ENCODE peak calls at places on chromosomes 5 and 9, in ten cellular contexts. A is heart right ventricle, X is heart left ventricle, E is fibroblast of pulmonary artery, T is A673, J is tibial artery, B is AG04450, W is DND-41, Y is psoas muscle, L is neural progenitor cell. H is an unnamed sample.

GRCh38 chr9:131630206-131630831 is 85.0 kb downstream of the PRRT1B start:
- DNase-seq in A (no peak), X (no peak), E (no peak), T (no peak), J (no peak), B (no peak), W (no peak), Y (no peak), L (no peak), H (no peak)

GRCh38 chr9:132797861-132798659 is 80.0 kb downstream of the AK8 start:
- DNase-seq in A (no peak), X (no peak), E (peak), T (no peak), J (peak), B (no peak), W (no peak), Y (no peak), L (no peak), H (peak)

GRCh38 chr9:102054811-102055210 is 316.4 kb upstream of the GRIN3A start:
- DNase-seq in A (no peak), X (no peak), E (no peak), T (no peak), J (no peak), B (no peak), W (no peak), Y (no peak), L (no peak), H (no peak)

GRCh38 chr9:85118990-85119755 is 449.6 kb downstream of the NTRK2 start:
- DNase-seq in A (no peak), X (no peak), E (no peak), T (no peak), J (no peak), B (no peak), W (no peak), Y (no peak), L (no peak), H (peak)

GRCh38 chr5:35826561-35826960 is 30.1 kb upstream of the IL7R start:
- DNase-seq in A (no peak), X (no peak), E (no peak), T (no peak), J (no peak), B (no peak), W (no peak), Y (no peak), L (no peak), H (no peak)

GRCh38 chr9:105973811-105974407 is 279.6 kb downstream of the TMEM38B start:
- DNase-seq in A (no peak), X (no peak), E (peak), T (no peak), J (no peak), B (no peak), W (no peak), Y (no peak), L (peak), H (no peak)

GRCh38 chr5:85049020-85049419 is 664.3 kb upstream of the EDIL3 start:
- DNase-seq in A (no peak), X (no peak), E (peak), T (peak), J (no peak), B (peak), W (no peak), Y (no peak), L (peak), H (peak)

GRCh38 chr5:141806626-141807025 is 71.6 kb downstream of the PCDH1 start:
- DNase-seq in A (no peak), X (no peak), E (no peak), T (no peak), J (no peak), B (no peak), W (no peak), Y (no peak), L (no peak), H (no peak)

GRCh38 chr5:118793652-118794051 is 194.7 kb downstream of the DTWD2 start:
- DNase-seq in A (no peak), X (no peak), E (no peak), T (no peak), J (no peak), B (no peak), W (no peak), Y (no peak), L (no peak), H (no peak)

GRCh38 chr9:12469084-12469483 is 224.1 kb upstream of the TYRP1 start:
- DNase-seq in A (no peak), X (no peak), E (peak), T (no peak), J (no peak), B (no peak), W (no peak), Y (no peak), L (no peak), H (no peak)

GRCh38 chr5:115150512-115150911 is 19.2 kb downstream of the TRIM36 start:
- DNase-seq in A (no peak), X (no peak), E (no peak), T (no peak), J (no peak), B (no peak), W (no peak), Y (no peak), L (no peak), H (no peak)

GRCh38 chr5:1000329-1000728 is 8.3 kb upstream of the NKD2 start:
- DNase-seq in A (peak), X (no peak), E (no peak), T (no peak), J (peak), B (no peak), W (no peak), Y (no peak), L (no peak), H (no peak)

GRCh38 chr9:4289411-4290380 is 10.2 kb downstream of the GLIS3 start:
- DNase-seq in A (no peak), X (no peak), E (no peak), T (no peak), J (no peak), B (no peak), W (no peak), Y (no peak), L (no peak), H (no peak)

GRCh38 chr9:14238044-14238443 is 75.9 kb downstream of the NFIB start:
- DNase-seq in A (no peak), X (no peak), E (no peak), T (no peak), J (no peak), B (no peak), W (no peak), Y (no peak), L (no peak), H (peak)

GRCh38 chr9:127711831-127712274 is 3.6 kb downstream of the PTRH1 start:
- DNase-seq in A (no peak), X (no peak), E (no peak), T (no peak), J (no peak), B (no peak), W (no peak), Y (no peak), L (peak), H (no peak)
- TF ChIP-seq CTCF in A (no peak), X (no peak), E (no peak), T (no peak), J (no peak), B (no peak), W (no peak), Y (no peak), L (peak), H (no peak)

GRCh38 chr9:27005491-27005890 is at the start of gene LRRC19:
- DNase-seq in A (no peak), X (no peak), E (no peak), T (no peak), J (no peak), B (no peak), W (no peak), Y (no peak), L (no peak), H (no peak)
- H3K4me3 ChIP-seq in A (no peak), X (no peak), E (no peak), T (no peak), J (no peak), B (no peak), W (no peak), Y (no peak), L (no peak), H (no peak)

DNA sequence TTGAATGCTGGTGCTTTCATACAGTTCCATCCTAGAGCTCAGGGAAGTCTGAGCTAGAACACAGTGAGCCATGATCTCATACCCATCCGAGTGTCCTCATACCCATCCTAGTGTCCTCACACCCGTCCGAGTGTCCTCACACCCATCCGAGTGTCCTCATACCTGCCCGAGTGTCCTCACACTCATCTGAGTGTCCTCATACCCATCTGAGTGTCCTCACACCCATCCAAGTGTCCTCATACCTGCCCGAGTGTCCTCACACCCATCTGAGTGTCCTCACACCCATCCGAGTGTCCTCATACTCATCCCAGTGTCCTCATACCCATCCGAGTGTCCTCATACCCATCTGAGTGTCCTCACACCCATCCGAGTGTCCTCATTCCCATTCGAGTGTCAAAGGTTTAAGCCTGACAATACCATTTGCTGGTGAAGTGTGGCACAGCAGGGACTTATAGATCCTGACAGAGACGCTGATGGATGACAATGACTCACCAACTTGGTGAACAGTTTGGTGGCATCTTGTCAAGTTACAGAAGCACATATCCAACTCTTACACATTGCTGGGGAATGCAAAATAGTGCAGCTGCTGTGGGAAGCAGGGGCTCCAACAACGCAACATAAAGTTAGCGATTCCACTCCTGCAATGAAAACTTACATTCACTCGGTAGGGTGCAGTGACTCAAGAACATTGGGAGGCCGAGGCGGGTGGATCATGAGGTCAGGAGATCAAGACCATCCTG is 77.0 kb upstream of the COL5A1 start:
- DNase-seq in A (no peak), X (no peak), E (peak), T (peak), J (no peak), B (peak), W (no peak), Y (no peak), L (no peak), H (peak)
- TF ChIP-seq CTCF in A (no peak), X (no peak), E (no peak), T (no peak), J (no peak), B (no peak), W (no peak), Y (no peak), L (no peak), H (no peak)

GRCh38 chr5:139660916-139661814 is 13.0 kb downstream of the CXXC5 start:
- DNase-seq in A (peak), X (peak), E (peak), T (peak), J (peak), B (peak), W (no peak), Y (peak), L (peak), H (peak)
- H3K4me3 ChIP-seq in A (peak), X (peak), E (no peak), T (no peak), J (peak), B (peak), W (no peak), Y (peak), L (no peak), H (peak)

DNA sequence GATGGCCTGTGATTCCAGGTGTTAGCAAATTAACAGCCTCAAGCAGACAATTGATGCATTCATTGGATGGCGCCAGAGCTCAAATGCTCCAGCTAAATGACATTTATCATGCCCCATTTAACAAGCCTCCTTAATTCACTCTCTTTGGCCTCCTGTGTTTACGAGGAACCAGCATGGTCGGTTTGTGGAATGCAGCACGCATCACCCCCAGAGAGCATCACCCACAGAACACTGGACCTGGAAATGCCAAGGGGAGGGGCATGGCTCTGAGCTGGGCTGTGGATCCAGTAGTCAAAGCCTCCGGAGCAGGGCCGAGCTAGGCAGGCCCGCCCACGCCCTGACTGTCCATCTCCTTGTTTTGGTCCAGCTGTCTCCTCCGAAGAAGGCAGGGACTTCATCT is 434.0 kb downstream of the GADD45G start:
- DNase-seq in A (no peak), X (no peak), E (no peak), T (no peak), J (no peak), B (no peak), W (no peak), Y (no peak), L (peak), H (no peak)
- TF ChIP-seq CTCF in A (no peak), X (no peak), E (no peak), T (no peak), J (no peak), B (no peak), W (no peak), Y (no peak), L (no peak), H (no peak)

GRCh38 chr5:111226556-111226955 is 2.4 kb downstream of the CAMK4 start:
- DNase-seq in A (no peak), X (no peak), E (no peak), T (no peak), J (no peak), B (no peak), W (no peak), Y (no peak), L (no peak), H (no peak)
- H3K4me3 ChIP-seq in A (no peak), X (no peak), E (no peak), T (no peak), J (no peak), B (no peak), W (no peak), Y (no peak), L (no peak), H (no peak)

GRCh38 chr5:43039468-43040286 is 442 bp downstream of the ANXA2R start:
- DNase-seq in A (peak), X (peak), E (peak), T (peak), J (peak), B (no peak), W (peak), Y (peak), L (peak), H (peak)
- TF ChIP-seq CTCF in A (peak), X (peak), E (peak), T (peak), J (no peak), B (peak), W (peak), Y (peak), L (peak), H (no peak)

GRCh38 chr9:93461414-93461743 is 8.0 kb upstream of the FAM120AOS start:
- DNase-seq in A (no peak), X (no peak), E (no peak), T (no peak), J (no peak), B (no peak), W (no peak), Y (no peak), L (no peak), H (no peak)

GRCh38 chr9:93458702-93459101 is 5.3 kb upstream of the FAM120AOS start:
- DNase-seq in A (no peak), X (no peak), E (no peak), T (no peak), J (no peak), B (no peak), W (no peak), Y (no peak), L (no peak), H (no peak)

GRCh38 chr9:93459432-93459847 is 6.1 kb upstream of the FAM120AOS start:
- DNase-seq in A (peak), X (no peak), E (no peak), T (no peak), J (no peak), B (no peak), W (peak), Y (no peak), L (no peak), H (no peak)

GRCh38 chr9:93461810-93462209 is 8.4 kb upstream of the FAM120AOS start:
- DNase-seq in A (no peak), X (no peak), E (no peak), T (no peak), J (no peak), B (no peak), W (no peak), Y (no peak), L (no peak), H (no peak)

GRCh38 chr9:93460689-93461413 is 7.5 kb upstream of the FAM120AOS start:
- DNase-seq in A (no peak), X (no peak), E (no peak), T (no peak), J (no peak), B (no peak), W (peak), Y (no peak), L (no peak), H (no peak)
- H3K4me3 ChIP-seq in A (no peak), X (no peak), E (no peak), T (no peak), J (no peak), B (no peak), W (no peak), Y (no peak), L (no peak), H (no peak)